ENCODE peak calls at places on chromosomes 6 and 20, in eight cellular contexts. One of them, this sample, is unnamed.

GRCh38 chr6:18343741-18344140 is 43.4 kb upstream of the RNF144B start:
- DNase-seq in uterus: no peak
- DNase-seq in amniotic stem cell: peak
- DNase-seq in iris pigment epithelial cell: peak
- DNase-seq in fibroblast of pulmonary artery: peak
- DNase-seq in left colon: no peak
- DNase-seq in heart left ventricle: no peak
- DNase-seq in left ventricle myocardium inferior: no peak
- DNase-seq in this sample: peak

GRCh38 chr6:75280131-75280855 is 4.3 kb downstream of the TMEM30A start:
- DNase-seq in uterus: no peak
- DNase-seq in amniotic stem cell: no peak
- DNase-seq in iris pigment epithelial cell: peak
- DNase-seq in fibroblast of pulmonary artery: no peak
- DNase-seq in left colon: no peak
- DNase-seq in heart left ventricle: no peak
- DNase-seq in left ventricle myocardium inferior: no peak
- DNase-seq in this sample: no peak

GRCh38 chr6:41634657-41635056 is 3.6 kb upstream of the MDFI start:
- DNase-seq in uterus: no peak
- DNase-seq in amniotic stem cell: no peak
- DNase-seq in iris pigment epithelial cell: peak
- DNase-seq in fibroblast of pulmonary artery: peak
- DNase-seq in left colon: no peak
- DNase-seq in heart left ventricle: no peak
- DNase-seq in left ventricle myocardium inferior: no peak
- DNase-seq in this sample: no peak

GRCh38 chr6:12637960-12638641 is 78.5 kb upstream of the PHACTR1 start:
- DNase-seq in uterus: peak
- DNase-seq in amniotic stem cell: peak
- DNase-seq in iris pigment epithelial cell: peak
- DNase-seq in fibroblast of pulmonary artery: peak
- DNase-seq in left colon: peak
- DNase-seq in heart left ventricle: peak
- DNase-seq in left ventricle myocardium inferior: peak
- DNase-seq in this sample: peak

GRCh38 chr6:152673233-152673632 is 24.5 kb upstream of the MYCT1 start:
- DNase-seq in uterus: no peak
- DNase-seq in amniotic stem cell: no peak
- DNase-seq in iris pigment epithelial cell: peak
- DNase-seq in fibroblast of pulmonary artery: peak
- DNase-seq in left colon: no peak
- DNase-seq in heart left ventricle: no peak
- DNase-seq in left ventricle myocardium inferior: no peak
- DNase-seq in this sample: no peak

GRCh38 chr6:83884523-83884922 is 25.0 kb downstream of the CYB5R4 start:
- DNase-seq in uterus: no peak
- DNase-seq in amniotic stem cell: peak
- DNase-seq in iris pigment epithelial cell: peak
- DNase-seq in fibroblast of pulmonary artery: peak
- DNase-seq in left colon: no peak
- DNase-seq in heart left ventricle: no peak
- DNase-seq in left ventricle myocardium inferior: no peak
- DNase-seq in this sample: peak

GRCh38 chr20:62121776-62122658 is at the start of gene LSM14B:
- DNase-seq in uterus: peak
- DNase-seq in amniotic stem cell: peak
- DNase-seq in iris pigment epithelial cell: peak
- DNase-seq in fibroblast of pulmonary artery: peak
- DNase-seq in left colon: peak
- DNase-seq in heart left ventricle: peak
- DNase-seq in left ventricle myocardium inferior: peak
- DNase-seq in this sample: peak

GRCh38 chr6:15879372-15880261 is 216.8 kb upstream of the DTNBP1 start:
- DNase-seq in uterus: peak
- DNase-seq in amniotic stem cell: no peak
- DNase-seq in iris pigment epithelial cell: peak
- DNase-seq in fibroblast of pulmonary artery: peak
- DNase-seq in left colon: peak
- DNase-seq in heart left ventricle: peak
- DNase-seq in left ventricle myocardium inferior: peak
- DNase-seq in this sample: peak

GRCh38 chr6:7882505-7883257 is 27.9 kb downstream of the TXNDC5 start:
- DNase-seq in uterus: no peak
- DNase-seq in amniotic stem cell: no peak
- DNase-seq in iris pigment epithelial cell: no peak
- DNase-seq in fibroblast of pulmonary artery: no peak
- DNase-seq in left colon: no peak
- DNase-seq in heart left ventricle: no peak
- DNase-seq in left ventricle myocardium inferior: no peak
- DNase-seq in this sample: no peak

GRCh38 chr20:50595433-50595895 is 85.3 kb downstream of the PTPN1 start:
- DNase-seq in uterus: no peak
- DNase-seq in amniotic stem cell: no peak
- DNase-seq in iris pigment epithelial cell: no peak
- DNase-seq in fibroblast of pulmonary artery: no peak
- DNase-seq in left colon: no peak
- DNase-seq in heart left ventricle: no peak
- DNase-seq in left ventricle myocardium inferior: no peak
- DNase-seq in this sample: no peak

GRCh38 chr6:43282636-43283513 is 15.2 kb upstream of the SLC22A7 start:
- DNase-seq in uterus: no peak
- DNase-seq in amniotic stem cell: no peak
- DNase-seq in iris pigment epithelial cell: no peak
- DNase-seq in fibroblast of pulmonary artery: no peak
- DNase-seq in left colon: no peak
- DNase-seq in heart left ventricle: no peak
- DNase-seq in left ventricle myocardium inferior: no peak
- DNase-seq in this sample: no peak

GRCh38 chr20:43982886-43983285 is 68.2 kb downstream of the TOX2 start:
- DNase-seq in uterus: no peak
- DNase-seq in amniotic stem cell: no peak
- DNase-seq in iris pigment epithelial cell: no peak
- DNase-seq in fibroblast of pulmonary artery: no peak
- DNase-seq in left colon: no peak
- DNase-seq in heart left ventricle: peak
- DNase-seq in left ventricle myocardium inferior: no peak
- DNase-seq in this sample: no peak

GRCh38 chr6:26216886-26217713 is 129.9 kb downstream of the HFE start:
- DNase-seq in uterus: peak
- DNase-seq in amniotic stem cell: peak
- DNase-seq in iris pigment epithelial cell: peak
- DNase-seq in fibroblast of pulmonary artery: peak
- DNase-seq in left colon: peak
- DNase-seq in heart left ventricle: peak
- DNase-seq in left ventricle myocardium inferior: peak
- DNase-seq in this sample: peak

GRCh38 chr20:33835773-33836172 is 24.6 kb downstream of the CHMP4B start:
- DNase-seq in uterus: peak
- DNase-seq in amniotic stem cell: no peak
- DNase-seq in iris pigment epithelial cell: no peak
- DNase-seq in fibroblast of pulmonary artery: peak
- DNase-seq in left colon: no peak
- DNase-seq in heart left ventricle: no peak
- DNase-seq in left ventricle myocardium inferior: no peak
- DNase-seq in this sample: no peak

GRCh38 chr20:1225263-1225728 is 548 bp upstream of the RAD21L1 start:
- DNase-seq in uterus: no peak
- DNase-seq in amniotic stem cell: no peak
- DNase-seq in iris pigment epithelial cell: no peak
- DNase-seq in fibroblast of pulmonary artery: no peak
- DNase-seq in left colon: no peak
- DNase-seq in heart left ventricle: no peak
- DNase-seq in left ventricle myocardium inferior: no peak
- DNase-seq in this sample: no peak

GRCh38 chr20:48630342-48631075 is 197.3 kb downstream of the PREX1 start:
- DNase-seq in uterus: no peak
- DNase-seq in amniotic stem cell: no peak
- DNase-seq in iris pigment epithelial cell: no peak
- DNase-seq in fibroblast of pulmonary artery: no peak
- DNase-seq in left colon: no peak
- DNase-seq in heart left ventricle: no peak
- DNase-seq in left ventricle myocardium inferior: no peak
- DNase-seq in this sample: no peak

GRCh38 chr6:80608881-80609280 is 502.4 kb downstream of the BCKDHB start:
- DNase-seq in uterus: no peak
- DNase-seq in amniotic stem cell: no peak
- DNase-seq in iris pigment epithelial cell: peak
- DNase-seq in fibroblast of pulmonary artery: peak
- DNase-seq in left colon: no peak
- DNase-seq in heart left ventricle: no peak
- DNase-seq in left ventricle myocardium inferior: no peak
- DNase-seq in this sample: no peak

GRCh38 chr6:106974337-106974998 is at the start of gene CD24:
- DNase-seq in uterus: no peak
- DNase-seq in amniotic stem cell: no peak
- DNase-seq in iris pigment epithelial cell: no peak
- DNase-seq in fibroblast of pulmonary artery: no peak
- DNase-seq in left colon: peak
- DNase-seq in heart left ventricle: no peak
- DNase-seq in left ventricle myocardium inferior: no peak
- DNase-seq in this sample: no peak

GRCh38 chr20:47949230-47949629 is 163.9 kb upstream of the SULF2 start:
- DNase-seq in uterus: no peak
- DNase-seq in amniotic stem cell: no peak
- DNase-seq in iris pigment epithelial cell: no peak
- DNase-seq in fibroblast of pulmonary artery: no peak
- DNase-seq in left colon: no peak
- DNase-seq in heart left ventricle: no peak
- DNase-seq in left ventricle myocardium inferior: no peak
- DNase-seq in this sample: peak

GRCh38 chr20:24662286-24662685 is 192.9 kb downstream of the SYNDIG1 start:
- DNase-seq in uterus: no peak
- DNase-seq in amniotic stem cell: no peak
- DNase-seq in iris pigment epithelial cell: no peak
- DNase-seq in fibroblast of pulmonary artery: no peak
- DNase-seq in left colon: no peak
- DNase-seq in heart left ventricle: no peak
- DNase-seq in left ventricle myocardium inferior: no peak
- DNase-seq in this sample: no peak

GRCh38 chr6:14665827-14666724 is 548.5 kb downstream of the CD83 start:
- DNase-seq in uterus: no peak
- DNase-seq in amniotic stem cell: peak
- DNase-seq in iris pigment epithelial cell: peak
- DNase-seq in fibroblast of pulmonary artery: peak
- DNase-seq in left colon: no peak
- DNase-seq in heart left ventricle: no peak
- DNase-seq in left ventricle myocardium inferior: no peak
- DNase-seq in this sample: no peak

GRCh38 chr20:43508604-43509040 is 1.1 kb downstream of the L3MBTL1 start:
- DNase-seq in uterus: no peak
- DNase-seq in amniotic stem cell: no peak
- DNase-seq in iris pigment epithelial cell: no peak
- DNase-seq in fibroblast of pulmonary artery: peak
- DNase-seq in left colon: peak
- DNase-seq in heart left ventricle: no peak
- DNase-seq in left ventricle myocardium inferior: no peak
- DNase-seq in this sample: no peak

GRCh38 chr6:111096246-111096645 is 8.9 kb downstream of the SLC16A10 start:
- DNase-seq in uterus: no peak
- DNase-seq in amniotic stem cell: no peak
- DNase-seq in iris pigment epithelial cell: no peak
- DNase-seq in fibroblast of pulmonary artery: no peak
- DNase-seq in left colon: peak
- DNase-seq in heart left ventricle: no peak
- DNase-seq in left ventricle myocardium inferior: no peak
- DNase-seq in this sample: no peak

GRCh38 chr6:111890981-111891380 is 17.7 kb upstream of the FYN start:
- DNase-seq in uterus: no peak
- DNase-seq in amniotic stem cell: no peak
- DNase-seq in iris pigment epithelial cell: no peak
- DNase-seq in fibroblast of pulmonary artery: no peak
- DNase-seq in left colon: no peak
- DNase-seq in heart left ventricle: no peak
- DNase-seq in left ventricle myocardium inferior: no peak
- DNase-seq in this sample: no peak

This sample was measured in dermis microvascular lymphatic vessel endothelial cell.